ENCODE peak calls at places on chromosomes 3 and 15, in seven cellular contexts. Y is H9, M is H1, P is IMR-90, E is neuronal stem cell, F is trophoblast cell, R is mesendoderm. H is an unnamed sample.

GRCh38 chr15:74322558-74323180 is 44.8 kb downstream of the CYP11A1 start:
- DNase-seq in Y (peak; percentile 83), M (peak; percentile 88), P (peak; percentile 58), E (no peak), F (peak; percentile 72), R (peak; percentile 77), H (peak; percentile 65)

GRCh38 chr3:38119248-38119544 is 17.7 kb downstream of the ACAA1 start:
- DNase-seq in Y (no peak), M (no peak), P (no peak), E (no peak), F (no peak), R (no peak), H (no peak)

GRCh38 chr15:74680461-74680860 is 15.4 kb downstream of the EDC3 start:
- DNase-seq in Y (no peak), M (no peak), P (peak; percentile 23), E (no peak), F (no peak), R (no peak), H (peak; percentile 43)

GRCh38 chr3:37183375-37183831 is 9.0 kb upstream of the LRRFIP2 start:
- DNase-seq in Y (no peak), M (peak; percentile 19), P (peak; percentile 96), E (no peak), F (peak; percentile 98), R (peak; percentile 31), H (peak; percentile 75)

GRCh38 chr3:31777092-31777491 is 204.0 kb downstream of the OSBPL10 start:
- DNase-seq in Y (no peak), M (no peak), P (peak; percentile 23), E (no peak), F (no peak), R (no peak), H (no peak)

GRCh38 chr3:46214751-46215352 is 6.7 kb upstream of the CCR1 start:
- DNase-seq in Y (peak; percentile 64), M (peak; percentile 58), P (no peak), E (peak; percentile 14), F (peak; percentile 52), R (peak; percentile 86), H (peak; percentile 3)

GRCh38 chr15:57769266-57769665 is 62.8 kb downstream of the POLR2M start:
- DNase-seq in Y (no peak), M (no peak), P (peak; percentile 33), E (no peak), F (peak; percentile 41), R (no peak), H (peak; percentile 38)

GRCh38 chr3:53753518-53754183 is 92.6 kb downstream of the CHDH start:
- DNase-seq in Y (no peak), M (no peak), P (no peak), E (no peak), F (no peak), R (no peak), H (no peak)

GRCh38 chr3:13711911-13712650 is 163.2 kb downstream of the FBLN2 start:
- DNase-seq in Y (peak; percentile 3), M (no peak), P (no peak), E (no peak), F (no peak), R (no peak), H (no peak)

GRCh38 chr3:128320551-128321340 is 145.9 kb downstream of the DNAJB8 start:
- DNase-seq in Y (peak; percentile 10), M (no peak), P (no peak), E (no peak), F (no peak), R (no peak), H (no peak)

GRCh38 chr3:24490151-24490550 is 4.5 kb downstream of the THRB start:
- DNase-seq in Y (no peak), M (no peak), P (no peak), E (no peak), F (peak; percentile 47), R (no peak), H (no peak)

GRCh38 chr15:49169880-49170597 is at the start of gene GALK2:
- DNase-seq in Y (peak; percentile 97), M (peak; percentile 87), P (peak; percentile 78), E (peak; percentile 64), F (peak; percentile 93), R (peak; percentile 98), H (peak; percentile 90)

GRCh38 chr3:101852983-101853382 is 3.7 kb downstream of the NFKBIZ start:
- DNase-seq in Y (no peak), M (no peak), P (no peak), E (no peak), F (no peak), R (no peak), H (no peak)
- H2BK120ac ChIP-seq in Y (no peak overlapping the region), M (no peak overlapping the region), P (no peak overlapping the region), E (no peak overlapping the region), F (no peak overlapping the region), R (no peak overlapping the region), H (no peak overlapping the region)

DNA sequence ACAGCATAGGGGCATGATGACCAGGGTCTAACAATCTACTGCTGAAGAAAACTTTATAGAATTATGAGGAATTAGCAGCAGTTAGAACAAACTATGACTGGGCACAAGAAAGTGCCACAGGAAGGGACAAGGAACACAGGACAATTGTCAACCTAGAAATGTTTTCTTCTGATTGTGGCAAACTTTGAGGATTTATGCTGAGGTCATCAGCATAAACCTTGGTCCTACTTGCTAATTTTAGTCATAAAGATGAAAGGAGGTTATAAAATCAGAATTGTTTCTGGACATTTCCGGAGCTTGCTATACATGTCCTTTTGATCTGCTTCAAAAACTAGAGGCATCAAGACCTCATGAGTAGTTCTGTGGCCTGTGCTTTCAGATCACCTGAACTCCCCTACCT is 446.6 kb upstream of the THBS1 start:
- DNase-seq in Y (no peak), M (no peak), P (no peak), E (no peak), F (no peak), R (no peak), H (no peak)
- H2BK120ac ChIP-seq in Y (no peak overlapping the region), M (no peak overlapping the region), P (peak overlapping the region; percentile 64), E (no peak overlapping the region), F (peak overlapping the region; percentile 68), R (no peak overlapping the region), H (no peak overlapping the region)

GRCh38 chr15:63447277-63447676 is 57.1 kb upstream of the USP3 start:
- DNase-seq in Y (no peak), M (no peak), P (no peak), E (no peak), F (no peak), R (no peak), H (no peak)
- H2BK120ac ChIP-seq in Y (no peak overlapping the region), M (no peak overlapping the region), P (no peak overlapping the region), E (no peak overlapping the region), F (no peak overlapping the region), R (no peak overlapping the region), H (no peak overlapping the region)

DNA sequence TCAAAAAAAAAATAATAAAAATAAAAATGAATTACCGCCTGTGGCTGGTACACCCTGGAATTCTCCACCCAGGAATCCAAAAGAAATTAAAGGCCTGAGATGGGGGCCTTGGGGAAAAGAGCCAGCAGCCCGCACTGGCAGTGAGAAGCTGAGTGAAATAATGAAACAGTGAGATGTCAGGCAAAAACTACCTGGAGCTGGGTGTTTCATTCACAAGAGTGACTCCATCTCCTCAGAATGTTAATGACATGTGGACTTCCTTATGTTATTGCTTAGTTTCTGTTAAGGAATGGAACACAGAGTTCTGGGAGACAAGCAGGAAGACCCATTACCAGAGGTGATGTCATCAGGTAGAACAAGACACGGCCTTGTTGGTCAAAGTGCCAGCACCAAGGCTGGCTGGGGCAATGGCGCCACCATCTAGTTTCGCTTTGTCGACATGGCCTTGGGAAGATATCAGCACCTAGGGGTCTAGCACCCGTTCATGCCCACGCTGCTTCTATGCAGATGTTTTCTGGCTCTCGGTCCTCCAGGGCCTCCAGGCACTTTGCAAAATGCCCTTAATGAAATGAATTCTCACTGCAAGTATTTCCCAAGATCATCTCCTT is 252.2 kb downstream of the FAM43A start:
- DNase-seq in Y (no peak), M (peak; percentile 16), P (no peak), E (no peak), F (peak; percentile 40), R (no peak), H (no peak)
- H2BK120ac ChIP-seq in Y (no peak overlapping the region), M (no peak overlapping the region), P (no peak overlapping the region), E (no peak overlapping the region), F (no peak overlapping the region), R (no peak overlapping the region), H (no peak overlapping the region)

DNA sequence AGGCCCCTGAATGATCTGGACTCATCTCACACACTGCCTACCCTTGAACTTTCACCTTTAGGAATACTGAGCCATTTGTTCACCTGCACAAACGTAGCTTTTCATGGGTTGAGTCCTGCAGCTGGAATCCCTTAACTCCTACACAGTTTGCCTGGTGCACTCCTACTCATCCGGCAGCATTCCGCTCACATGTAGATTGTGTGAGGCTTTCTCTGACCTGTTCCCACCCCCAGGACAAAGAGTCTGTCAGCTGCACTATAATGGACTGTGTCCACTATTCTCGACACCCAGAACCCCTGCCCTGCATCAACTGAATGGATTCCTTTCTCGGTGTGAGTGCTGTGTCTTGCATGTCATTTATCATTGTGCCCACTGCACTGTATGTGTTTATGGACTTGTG is 54.8 kb downstream of the EPHB3 start:
- DNase-seq in Y (no peak), M (no peak), P (no peak), E (no peak), F (peak; percentile 76), R (no peak), H (no peak)
- H2BK120ac ChIP-seq in Y (no peak overlapping the region), M (no peak overlapping the region), P (no peak overlapping the region), E (no peak overlapping the region), F (no peak overlapping the region), R (no peak overlapping the region), H (no peak overlapping the region)

H was measured in mesenchymal stem cell.